ENCODE peak calls at places on chromosomes 6 and 20, in four cellular contexts. F is hepatocyte; S is stimulated activated CD4-positive, alpha-beta T cell treated with anti-CD3 and anti-CD28 coated beads, Interleukin-12 subunit alpha, Interleukin-12 subunit beta, amount 100 ng/mL, for 4 hours; W is hippocampal formation. K is an unnamed sample.
A peak's percentile ranks its signal among the peaks of the same experiment; 100 is the strongest.

GRCh38 chr6:151137441-151137984 is 102.3 kb upstream of the AKAP12 start:
- DNase-seq in F (no peak), S (no peak), W (no peak), K (no peak)

GRCh38 chr6:3731700-3732099 is 19.8 kb downstream of the PXDC1 start:
- DNase-seq in F (no peak), S (no peak), W (no peak), K (no peak)

GRCh38 chr6:148967546-148967945 is 220.7 kb downstream of the UST start:
- DNase-seq in F (no peak), S (no peak), W (peak; percentile 48), K (no peak)

GRCh38 chr6:164035912-164036485 is 621.5 kb downstream of the QKI start:
- DNase-seq in F (peak; percentile 58), S (no peak), W (no peak), K (no peak)

GRCh38 chr20:41248371-41249024 is 69.0 kb downstream of the ZHX3 start:
- DNase-seq in F (no peak), S (no peak), W (peak; percentile 82), K (no peak)

GRCh38 chr6:7051780-7052440 is 55.9 kb upstream of the RREB1 start:
- DNase-seq in F (peak; percentile 74), S (peak; percentile 42), W (no peak), K (peak; percentile 26)

GRCh38 chr6:111922454-111923297 is 49.4 kb upstream of the FYN start:
- DNase-seq in F (no peak), S (no peak), W (no peak), K (no peak)

GRCh38 chr6:131250121-131250520 is 114.9 kb downstream of the AKAP7 start:
- DNase-seq in F (peak; percentile 75), S (peak; percentile 3), W (peak; percentile 78), K (peak; percentile 35)

GRCh38 chr6:168129292-168130167 is 50.5 kb upstream of the FRMD1 start:
- DNase-seq in F (no peak), S (no peak), W (no peak), K (no peak)

GRCh38 chr20:33673115-33673410 is 1.2 kb downstream of the NECAB3 start:
- DNase-seq in F (no peak), S (no peak), W (no peak), K (no peak)

GRCh38 chr6:150546457-150546856 is 53.2 kb upstream of the PLEKHG1 start:
- DNase-seq in F (no peak), S (no peak), W (no peak), K (no peak)